ENCODE peak calls at places on chromosomes 12 and 14, in four cellular contexts. B is GM12865, O is T-helper 2 cell, W is T-cell. Y is an unnamed sample.

GRCh38 chr14:105974902-105975301 is 448.5 kb downstream of the TMEM121 start:
- DNase-seq in B (peak; percentile 71), O (peak; percentile 29), W (peak; percentile 61), Y (no peak)

GRCh38 chr14:64465856-64466554 is 706 bp downstream of the AKAP5 start:
- DNase-seq in B (no peak), O (no peak), W (no peak), Y (no peak)

GRCh38 chr14:76355771-76356170 is 20.2 kb upstream of the ESRRB start:
- DNase-seq in B (no peak), O (no peak), W (no peak), Y (no peak)

GRCh38 chr12:115528466-115528865 is 749.0 kb downstream of the MED13L start:
- DNase-seq in B (no peak), O (no peak), W (no peak), Y (no peak)

GRCh38 chr14:32650665-32651064 is 288.0 kb upstream of the NPAS3 start:
- DNase-seq in B (no peak), O (no peak), W (no peak), Y (no peak)

GRCh38 chr12:75910452-75910722 is 121.2 kb downstream of the PHLDA1 start:
- DNase-seq in B (no peak), O (no peak), W (no peak), Y (no peak)

GRCh38 chr14:22570132-22570949 is 18.7 kb downstream of the DAD1 start:
- DNase-seq in B (peak; percentile 98), O (peak; percentile 60), W (peak; percentile 66), Y (peak; percentile 77)

GRCh38 chr14:70257526-70257925 is 68.8 kb upstream of the SLC8A3 start:
- DNase-seq in B (peak; percentile 62), O (no peak), W (no peak), Y (no peak)

GRCh38 chr14:68888883-68889282 is 90.2 kb downstream of the ACTN1 start:
- DNase-seq in B (no peak), O (no peak), W (no peak), Y (no peak)

GRCh38 chr12:111057726-111058125 is 137.3 kb upstream of the MYL2 start:
- DNase-seq in B (no peak), O (no peak), W (no peak), Y (no peak)

GRCh38 chr12:69495071-69495470 is 24.9 kb downstream of the FRS2 start:
- DNase-seq in B (no peak), O (no peak), W (no peak), Y (no peak)

GRCh38 chr14:34722723-34723545 is 8.5 kb upstream of the CFL2 start:
- DNase-seq in B (peak; percentile 53), O (no peak), W (peak; percentile 4), Y (no peak)

GRCh38 chr12:96193725-96194571 is at the start of gene ELK3:
- DNase-seq in B (peak; percentile 71), O (peak; percentile 30), W (peak; percentile 43), Y (no peak)

GRCh38 chr14:31205681-31206535 is 1.7 kb downstream of the HECTD1 start:
- DNase-seq in B (peak; percentile 24), O (no peak), W (no peak), Y (no peak)

GRCh38 chr12:116718578-116719454 is 19.1 kb downstream of the SPRING1 start:
- DNase-seq in B (no peak), O (no peak), W (no peak), Y (no peak)

GRCh38 chr14:92678766-92679165 is 69.7 kb downstream of the LGMN start:
- DNase-seq in B (no peak), O (no peak), W (no peak), Y (no peak)

GRCh38 chr14:36512585-36513003 is 7.4 kb downstream of the NKX2-1 start:
- DNase-seq in B (no peak), O (no peak), W (no peak), Y (no peak)

GRCh38 chr12:19681007-19681406 is 241.7 kb downstream of the AEBP2 start:
- DNase-seq in B (no peak), O (no peak), W (no peak), Y (no peak)

GRCh38 chr14:105351920-105352871 is 37.6 kb downstream of the PACS2 start:
- DNase-seq in B (peak; percentile 91), O (peak; percentile 77), W (peak; percentile 83), Y (peak; percentile 87)

GRCh38 chr14:55133416-55133815 is 4.4 kb downstream of the LGALS3 start:
- DNase-seq in B (no peak), O (no peak), W (no peak), Y (no peak)

GRCh38 chr14:61561657-61562276 is 133.5 kb upstream of the HIF1A start:
- DNase-seq in B (no peak), O (no peak), W (no peak), Y (no peak)

GRCh38 chr12:26906704-26907103 is 31.1 kb downstream of the INTS13 start:
- DNase-seq in B (no peak), O (no peak), W (no peak), Y (no peak)

GRCh38 chr14:64569108-64570045 is 19.6 kb downstream of the PPP1R36 start:
- DNase-seq in B (no peak), O (no peak), W (no peak), Y (peak; percentile 52)

GRCh38 chr12:3243376-3244084 is 166.4 kb downstream of the TSPAN9 start:
- DNase-seq in B (no peak), O (no peak), W (no peak), Y (no peak)

GRCh38 chr14:22266141-22266442 is 322.9 kb downstream of the DAD1 start:
- DNase-seq in B (no peak), O (no peak), W (no peak), Y (no peak)

GRCh38 chr12:124744659-124745467 is 118.8 kb downstream of the SCARB1 start:
- DNase-seq in B (peak; percentile 40), O (no peak), W (no peak), Y (no peak)

GRCh38 chr14:94049625-94050023 is 23.5 kb downstream of the OTUB2 start:
- DNase-seq in B (no peak), O (no peak), W (no peak), Y (no peak)

GRCh38 chr12:12718853-12719252 is 1.7 kb downstream of the CDKN1B start:
- DNase-seq in B (no peak), O (no peak), W (no peak), Y (no peak)

GRCh38 chr14:104520620-104521410 is 58.7 kb upstream of the C14orf180 start:
- DNase-seq in B (no peak), O (no peak), W (no peak), Y (no peak)

GRCh38 chr14:83294941-83295340 is 1761.3 kb upstream of the SEL1L start:
- DNase-seq in B (no peak), O (no peak), W (no peak), Y (no peak)